ENCODE peak calls at places on chromosomes 7 and 10, in seven cellular contexts. One of them, this sample, is unnamed.

GRCh38 chr7:81506609-81507008 is 263.2 kb downstream of the HGF start:
- DNase-seq in AG09309: no peak
- DNase-seq in T follicular helper cell: no peak
- DNase-seq in H4: no peak
- DNase-seq in activated effector memory CD4-positive, alpha-beta T cell treated with anti-CD3 and anti-CD28 coated beads, Interleukin-2, amount 50 U/mL, for 16 hours: no peak
- DNase-seq in AG10803: no peak
- DNase-seq in PC-3: no peak
- DNase-seq in this sample: no peak

GRCh38 chr10:7410306-7410799 is 481 bp downstream of the SFMBT2 start:
- DNase-seq in AG09309: no peak
- DNase-seq in T follicular helper cell: no peak
- DNase-seq in H4: no peak
- DNase-seq in activated effector memory CD4-positive, alpha-beta T cell treated with anti-CD3 and anti-CD28 coated beads, Interleukin-2, amount 50 U/mL, for 16 hours: peak
- DNase-seq in AG10803: no peak
- DNase-seq in PC-3: no peak
- DNase-seq in this sample: no peak

GRCh38 chr10:58473966-58474365 is 38.7 kb upstream of the BICC1 start:
- DNase-seq in AG09309: no peak
- DNase-seq in T follicular helper cell: no peak
- DNase-seq in H4: peak
- DNase-seq in activated effector memory CD4-positive, alpha-beta T cell treated with anti-CD3 and anti-CD28 coated beads, Interleukin-2, amount 50 U/mL, for 16 hours: no peak
- DNase-seq in AG10803: no peak
- DNase-seq in PC-3: peak
- DNase-seq in this sample: no peak

GRCh38 chr7:29851487-29851886 is 45.2 kb downstream of the WIPF3 start:
- DNase-seq in AG09309: no peak
- DNase-seq in T follicular helper cell: no peak
- DNase-seq in H4: no peak
- DNase-seq in activated effector memory CD4-positive, alpha-beta T cell treated with anti-CD3 and anti-CD28 coated beads, Interleukin-2, amount 50 U/mL, for 16 hours: no peak
- DNase-seq in AG10803: no peak
- DNase-seq in PC-3: no peak
- DNase-seq in this sample: no peak

GRCh38 chr7:157009170-157009777 is 1.2 kb downstream of the MNX1 start:
- DNase-seq in AG09309: no peak
- DNase-seq in T follicular helper cell: no peak
- DNase-seq in H4: no peak
- DNase-seq in activated effector memory CD4-positive, alpha-beta T cell treated with anti-CD3 and anti-CD28 coated beads, Interleukin-2, amount 50 U/mL, for 16 hours: no peak
- DNase-seq in AG10803: no peak
- DNase-seq in PC-3: no peak
- DNase-seq in this sample: no peak

GRCh38 chr10:105981679-105982078 is 1182.8 kb downstream of the SORCS1 start:
- DNase-seq in AG09309: no peak
- DNase-seq in T follicular helper cell: no peak
- DNase-seq in H4: no peak
- DNase-seq in activated effector memory CD4-positive, alpha-beta T cell treated with anti-CD3 and anti-CD28 coated beads, Interleukin-2, amount 50 U/mL, for 16 hours: no peak
- DNase-seq in AG10803: no peak
- DNase-seq in PC-3: no peak
- DNase-seq in this sample: no peak

GRCh38 chr7:159088016-159088865 is 56.4 kb downstream of the VIPR2 start:
- DNase-seq in AG09309: no peak
- DNase-seq in T follicular helper cell: no peak
- DNase-seq in H4: no peak
- DNase-seq in activated effector memory CD4-positive, alpha-beta T cell treated with anti-CD3 and anti-CD28 coated beads, Interleukin-2, amount 50 U/mL, for 16 hours: peak
- DNase-seq in AG10803: no peak
- DNase-seq in PC-3: no peak
- DNase-seq in this sample: no peak

GRCh38 chr10:103540722-103541121 is 47.2 kb downstream of the NEURL1 start:
- DNase-seq in AG09309: no peak
- DNase-seq in T follicular helper cell: no peak
- DNase-seq in H4: no peak
- DNase-seq in activated effector memory CD4-positive, alpha-beta T cell treated with anti-CD3 and anti-CD28 coated beads, Interleukin-2, amount 50 U/mL, for 16 hours: no peak
- DNase-seq in AG10803: peak
- DNase-seq in PC-3: no peak
- DNase-seq in this sample: no peak

GRCh38 chr7:133300097-133300496 is 47.2 kb downstream of the EXOC4 start:
- DNase-seq in AG09309: no peak
- DNase-seq in T follicular helper cell: no peak
- DNase-seq in H4: no peak
- DNase-seq in activated effector memory CD4-positive, alpha-beta T cell treated with anti-CD3 and anti-CD28 coated beads, Interleukin-2, amount 50 U/mL, for 16 hours: no peak
- DNase-seq in AG10803: no peak
- DNase-seq in PC-3: no peak
- DNase-seq in this sample: no peak

GRCh38 chr7:133853706-133854276 is 273.3 kb upstream of the LRGUK start:
- DNase-seq in AG09309: peak
- DNase-seq in T follicular helper cell: no peak
- DNase-seq in H4: peak
- DNase-seq in activated effector memory CD4-positive, alpha-beta T cell treated with anti-CD3 and anti-CD28 coated beads, Interleukin-2, amount 50 U/mL, for 16 hours: no peak
- DNase-seq in AG10803: peak
- DNase-seq in PC-3: peak
- DNase-seq in this sample: peak

GRCh38 chr7:153934048-153934447 is 118.2 kb upstream of the DPP6 start:
- DNase-seq in AG09309: no peak
- DNase-seq in T follicular helper cell: no peak
- DNase-seq in H4: no peak
- DNase-seq in activated effector memory CD4-positive, alpha-beta T cell treated with anti-CD3 and anti-CD28 coated beads, Interleukin-2, amount 50 U/mL, for 16 hours: no peak
- DNase-seq in AG10803: no peak
- DNase-seq in PC-3: no peak
- DNase-seq in this sample: no peak

GRCh38 chr10:32413513-32413912 is 32.4 kb upstream of the CCDC7 start:
- DNase-seq in AG09309: peak
- DNase-seq in T follicular helper cell: no peak
- DNase-seq in H4: peak
- DNase-seq in activated effector memory CD4-positive, alpha-beta T cell treated with anti-CD3 and anti-CD28 coated beads, Interleukin-2, amount 50 U/mL, for 16 hours: peak
- DNase-seq in AG10803: peak
- DNase-seq in PC-3: peak
- DNase-seq in this sample: peak

GRCh38 chr10:61973923-61974322 is 72.4 kb downstream of the ARID5B start:
- DNase-seq in AG09309: no peak
- DNase-seq in T follicular helper cell: no peak
- DNase-seq in H4: no peak
- DNase-seq in activated effector memory CD4-positive, alpha-beta T cell treated with anti-CD3 and anti-CD28 coated beads, Interleukin-2, amount 50 U/mL, for 16 hours: no peak
- DNase-seq in AG10803: no peak
- DNase-seq in PC-3: no peak
- DNase-seq in this sample: no peak

GRCh38 chr10:69716711-69717560 is 84.8 kb upstream of the COL13A1 start:
- DNase-seq in AG09309: no peak
- DNase-seq in T follicular helper cell: peak
- DNase-seq in H4: peak
- DNase-seq in activated effector memory CD4-positive, alpha-beta T cell treated with anti-CD3 and anti-CD28 coated beads, Interleukin-2, amount 50 U/mL, for 16 hours: peak
- DNase-seq in AG10803: no peak
- DNase-seq in PC-3: peak
- DNase-seq in this sample: peak

GRCh38 chr7:77464589-77464988 is 48.4 kb upstream of the GSAP start:
- DNase-seq in AG09309: no peak
- DNase-seq in T follicular helper cell: no peak
- DNase-seq in H4: no peak
- DNase-seq in activated effector memory CD4-positive, alpha-beta T cell treated with anti-CD3 and anti-CD28 coated beads, Interleukin-2, amount 50 U/mL, for 16 hours: no peak
- DNase-seq in AG10803: no peak
- DNase-seq in PC-3: no peak
- DNase-seq in this sample: no peak

GRCh38 chr7:114375914-114376313 is 38.7 kb upstream of the FOXP2 start:
- DNase-seq in AG09309: no peak
- DNase-seq in T follicular helper cell: no peak
- DNase-seq in H4: no peak
- DNase-seq in activated effector memory CD4-positive, alpha-beta T cell treated with anti-CD3 and anti-CD28 coated beads, Interleukin-2, amount 50 U/mL, for 16 hours: no peak
- DNase-seq in AG10803: no peak
- DNase-seq in PC-3: no peak
- DNase-seq in this sample: no peak

GRCh38 chr10:28217848-28218247 is 85.0 kb downstream of the MPP7 start:
- DNase-seq in AG09309: peak
- DNase-seq in T follicular helper cell: no peak
- DNase-seq in H4: peak
- DNase-seq in activated effector memory CD4-positive, alpha-beta T cell treated with anti-CD3 and anti-CD28 coated beads, Interleukin-2, amount 50 U/mL, for 16 hours: no peak
- DNase-seq in AG10803: peak
- DNase-seq in PC-3: peak
- DNase-seq in this sample: peak

This sample was measured in AG08395.